ENCODE peak calls at places on chromosomes 12 and 14, in nine cellular contexts. G is effector memory CD4-positive, alpha-beta T cell; W is mammary epithelial cell; F is stimulated activated CD8-positive, alpha-beta memory T cell treated with anti-CD3 and anti-CD28 coated beads, Interleukin-4, amount 100 ng/mL, for 24 hours; K is naive thymus-derived CD4-positive, alpha-beta T cell; D is retina; U is AG09309; P is T-cell; E is stimulated activated CD4-positive, alpha-beta T cell treated with anti-CD3 and anti-CD28 coated beads, Interleukin-2, amount 100 ng/mL, for 4 hours. L is an unnamed sample.

GRCh38 chr14:87231336-87232026 is 761.5 kb downstream of the GALC start:
- DNase-seq in G (no peak), P (no peak), W (peak; percentile 53), U (no peak), D (no peak), E (no peak), K (no peak), F (no peak), L (no peak)

GRCh38 chr14:24943024-24943423 is 106.9 kb downstream of the STXBP6 start:
- DNase-seq in P (no peak), F (no peak), K (no peak), W (no peak), G (no peak), U (peak; percentile 39), D (no peak), E (no peak), L (no peak)

GRCh38 chr12:66693901-66694513 is 15.1 kb upstream of the GRIP1 start:
- DNase-seq in G (no peak), P (no peak), D (peak; percentile 42), W (peak; percentile 49), U (peak; percentile 43), E (no peak), F (no peak), K (peak; percentile 51), L (peak; percentile 44)

GRCh38 chr12:64625243-64626077 is 15.2 kb downstream of the RASSF3 start:
- DNase-seq in W (peak; percentile 95), P (no peak), G (peak; percentile 11), E (no peak), K (no peak), U (peak; percentile 47), F (no peak), D (peak; percentile 61), L (peak; percentile 85)

GRCh38 chr14:33682746-33683145 is 268.1 kb downstream of the EGLN3 start:
- DNase-seq in K (no peak), U (no peak), D (no peak), P (no peak), E (no peak), F (no peak), G (no peak), W (no peak), L (peak; percentile 41)

GRCh38 chr14:89701079-89702043 is 253.2 kb downstream of the EFCAB11 start:
- DNase-seq in D (peak; percentile 93), F (peak; percentile 79), U (no peak), W (peak; percentile 39), K (peak; percentile 83), P (peak; percentile 72), E (peak; percentile 78), G (peak; percentile 78), L (peak; percentile 3)

GRCh38 chr14:71492346-71492745 is 439.9 kb upstream of the RGS6 start:
- DNase-seq in W (no peak), U (no peak), D (no peak), K (no peak), G (no peak), F (no peak), P (no peak), E (no peak), L (no peak)

GRCh38 chr12:132490481-132491348 is 764 bp downstream of the FBRSL1 start:
- DNase-seq in K (no peak), F (no peak), E (no peak), G (no peak), U (no peak), D (no peak), W (no peak), P (no peak), L (no peak)

GRCh38 chr14:100677925-100678765 is 48.5 kb upstream of the DLK1 start:
- DNase-seq in F (no peak), D (no peak), G (no peak), W (no peak), E (no peak), U (no peak), K (no peak), P (no peak), L (no peak)

L was measured in A172.